ENCODE peak calls at places on chromosomes 4 and X, in seven cellular contexts. C, H, R, L, J, V and Y are unnamed samples.

GRCh38 chr4:147736458-147736857 is 4.6 kb downstream of the ARHGAP10 start:
- DNase-seq in C (no peak), H (no peak), R (no peak), L (no peak), J (no peak), V (no peak), Y (no peak)

GRCh38 chr4:95232358-95233156 is 316.2 kb downstream of the UNC5C start:
- DNase-seq in C (no peak), H (no peak), R (no peak), L (no peak), J (no peak), V (no peak), Y (no peak)

GRCh38 chr4:4693258-4693657 is 151.4 kb upstream of the STX18 start:
- DNase-seq in C (no peak), H (no peak), R (no peak), L (no peak), J (no peak), V (no peak), Y (no peak)

GRCh38 chrX:22666441-22666840 is 333.3 kb upstream of the DDX53 start:
- DNase-seq in C (no peak), H (peak), R (peak), L (no peak), J (no peak), V (no peak), Y (no peak)

GRCh38 chrX:74578137-74578536 is 36.3 kb downstream of the RLIM start:
- DNase-seq in C (no peak), H (no peak), R (no peak), L (no peak), J (no peak), V (no peak), Y (no peak)

GRCh38 chrX:133776072-133776471 is 209.3 kb downstream of the GPC3 start:
- DNase-seq in C (no peak), H (peak), R (peak), L (peak), J (peak), V (no peak), Y (peak)

GRCh38 chr4:74109116-74109791 is 10.3 kb upstream of the CXCL2 start:
- DNase-seq in C (no peak), H (peak), R (no peak), L (no peak), J (no peak), V (peak), Y (no peak)

GRCh38 chr4:17398805-17399204 is 113.1 kb downstream of the QDPR start:
- DNase-seq in C (no peak), H (no peak), R (no peak), L (no peak), J (no peak), V (no peak), Y (no peak)

GRCh38 chrX:125203737-125204578 is 115.7 kb upstream of the TEX13C start:
- DNase-seq in C (peak), H (peak), R (peak), L (peak), J (no peak), V (peak), Y (no peak)

GRCh38 chr4:38673109-38673978 is 9.3 kb downstream of the KLF3 start:
- DNase-seq in C (peak), H (peak), R (peak), L (no peak), J (no peak), V (no peak), Y (peak)

GRCh38 chrX:37454537-37455285 is 105.5 kb downstream of the PRRG1 start:
- DNase-seq in C (no peak), H (peak), R (no peak), L (no peak), J (no peak), V (no peak), Y (no peak)

GRCh38 chr4:71602271-71602890 is 181.5 kb downstream of the GC start:
- DNase-seq in C (no peak), H (no peak), R (no peak), L (no peak), J (no peak), V (no peak), Y (no peak)

GRCh38 chr4:36011381-36011780 is 232.9 kb downstream of the ARAP2 start:
- DNase-seq in C (no peak), H (no peak), R (no peak), L (no peak), J (no peak), V (no peak), Y (no peak)

GRCh38 chr4:80335226-80335553 is 340 bp upstream of the CFAP299 start:
- DNase-seq in C (no peak), H (no peak), R (no peak), L (no peak), J (no peak), V (no peak), Y (no peak)

GRCh38 chrX:46941341-46941740 is 29.1 kb downstream of the JADE3 start:
- DNase-seq in C (no peak), H (no peak), R (no peak), L (no peak), J (no peak), V (no peak), Y (no peak)

GRCh38 chr4:150769235-150769634 is 187.3 kb downstream of the MAB21L2 start:
- DNase-seq in C (no peak), H (peak), R (no peak), L (no peak), J (no peak), V (no peak), Y (no peak)

GRCh38 chr4:92344216-92344615 is 40.5 kb downstream of the GRID2 start:
- DNase-seq in C (no peak), H (no peak), R (no peak), L (no peak), J (no peak), V (no peak), Y (no peak)

GRCh38 chr4:77012726-77013125 is 63.1 kb downstream of the CCNI start:
- DNase-seq in C (no peak), H (no peak), R (peak), L (no peak), J (no peak), V (peak), Y (no peak)

GRCh38 chr4:181821039-181822004 is 421.9 kb upstream of the TENM3 start:
- DNase-seq in C (no peak), H (no peak), R (no peak), L (no peak), J (no peak), V (no peak), Y (no peak)

GRCh38 chrX:130834830-130835229 is 68.2 kb downstream of the ENOX2 start:
- DNase-seq in C (no peak), H (no peak), R (no peak), L (no peak), J (no peak), V (no peak), Y (no peak)

GRCh38 chr4:14887842-14888433 is 114.3 kb upstream of the CPEB2 start:
- DNase-seq in C (no peak), H (no peak), R (no peak), L (no peak), J (no peak), V (no peak), Y (no peak)

DNA sequence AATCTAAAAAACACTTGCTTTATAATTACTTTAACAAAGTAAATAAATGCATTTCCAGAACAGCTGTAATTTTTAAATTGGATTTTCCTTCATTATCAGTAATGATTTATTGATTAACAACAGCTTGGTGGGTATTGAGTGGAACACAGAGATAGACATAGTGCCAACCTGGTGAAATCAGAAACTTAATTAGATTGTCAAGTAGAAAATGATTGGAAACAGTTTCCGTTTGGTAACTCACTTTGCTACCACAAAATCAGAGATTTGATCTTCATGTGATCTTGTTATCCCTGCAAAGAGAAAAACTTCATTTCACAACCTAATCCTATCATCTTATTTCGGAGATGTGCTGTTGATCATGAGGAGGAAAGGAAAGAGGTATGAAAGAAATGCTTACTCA is 70.8 kb downstream of the CAPN6 start:
- DNase-seq in C (no peak), H (no peak), R (no peak), L (no peak), J (no peak), V (no peak), Y (no peak)
- H3K27ac ChIP-seq in C (no peak), H (no peak), R (no peak), L (no peak), J (no peak), V (no peak), Y (no peak)

DNA sequence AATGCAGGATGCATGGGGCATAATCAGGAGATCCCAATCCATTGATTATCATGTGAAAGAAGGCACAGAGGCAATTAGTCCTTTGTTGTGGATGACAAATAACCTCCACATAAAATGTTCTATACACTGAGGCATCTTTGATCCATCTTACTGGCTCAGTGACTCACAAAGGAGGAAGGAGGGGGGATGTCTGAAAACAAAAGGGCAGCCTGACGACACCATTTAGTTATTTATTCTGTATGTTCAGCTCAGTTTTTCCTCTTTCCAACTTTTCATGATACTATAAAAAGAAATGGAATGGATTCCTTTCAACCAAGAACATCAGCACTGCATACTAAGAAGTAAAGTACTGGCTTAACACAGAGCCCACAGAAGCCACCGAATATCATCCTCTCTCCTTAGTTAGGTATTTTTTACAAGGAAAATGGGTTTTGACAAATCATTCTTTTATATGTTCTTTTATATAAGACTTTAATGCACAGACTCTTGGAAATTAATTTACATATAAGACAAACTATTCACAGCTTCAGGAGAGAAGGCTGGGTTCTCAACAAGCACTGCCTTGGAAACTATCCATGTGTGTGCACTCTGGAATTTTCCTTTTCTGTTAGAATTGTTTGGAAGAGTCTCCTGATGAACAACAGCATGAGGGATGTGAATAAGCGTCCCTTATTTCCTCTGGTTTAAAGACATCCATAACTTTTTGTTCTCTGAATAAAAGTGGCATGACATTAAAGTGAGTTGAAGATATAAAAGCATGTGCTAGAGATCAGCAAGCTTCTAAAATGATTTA is 135.6 kb downstream of the TSPAN5 start:
- DNase-seq in C (no peak), H (peak), R (no peak), L (no peak), J (no peak), V (no peak), Y (no peak)
- H3K4me3 ChIP-seq in C (no peak), H (no peak), R (no peak), L (no peak), J (no peak), V (no peak), Y (no peak)

GRCh38 chrX:123713434-123713833 is 19.4 kb downstream of the THOC2 start:
- DNase-seq in C (no peak), H (no peak), R (no peak), L (no peak), J (no peak), V (no peak), Y (no peak)
- H3K27ac ChIP-seq in C (no peak), H (peak), R (no peak), L (no peak), J (no peak), V (no peak), Y (no peak)

DNA sequence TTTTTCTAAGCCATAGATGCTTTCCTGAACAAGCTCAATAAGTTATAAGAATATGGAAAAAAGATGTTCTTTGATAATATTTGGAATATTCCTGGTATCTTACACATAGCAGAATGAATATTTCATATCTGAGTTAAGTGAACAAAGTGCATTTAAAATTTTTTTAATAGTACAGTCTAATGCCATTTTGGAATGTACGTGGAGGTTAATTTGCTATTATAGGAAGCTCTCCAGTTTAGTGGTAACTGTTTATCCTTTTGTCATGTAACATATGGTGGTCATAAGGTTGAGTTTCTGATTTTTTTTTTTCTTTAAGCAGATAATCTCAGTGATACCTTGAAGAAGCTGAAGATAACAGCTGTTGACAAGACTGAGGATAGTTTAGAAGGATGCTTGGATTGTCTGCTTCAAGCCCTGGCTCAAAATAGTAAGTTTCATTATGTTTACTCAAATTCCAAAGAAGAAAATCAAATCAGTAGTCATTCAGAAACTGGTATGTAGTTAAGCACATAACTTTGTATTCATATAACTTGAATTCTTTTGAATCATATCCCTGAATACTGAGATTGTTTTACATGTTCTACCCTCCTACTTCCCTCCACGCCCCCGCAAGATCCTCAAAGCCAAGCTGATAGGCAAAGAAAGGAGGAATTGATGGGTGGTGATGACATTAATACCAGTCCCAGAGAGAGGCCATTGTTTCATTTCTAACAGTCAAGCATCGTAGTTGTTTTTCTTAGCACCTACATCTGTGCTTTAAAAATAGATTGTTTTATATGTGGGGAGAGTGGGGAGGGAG is 32.1 kb downstream of the RAP1GDS1 start:
- DNase-seq in C (no peak), H (no peak), R (peak), L (no peak), J (no peak), V (no peak), Y (no peak)
- H3K4me3 ChIP-seq in C (no peak), H (no peak), R (no peak), L (no peak), J (no peak), V (no peak), Y (no peak)

GRCh38 chr4:52862605-52863236 is 604 bp downstream of the RASL11B start:
- DNase-seq in C (no peak), H (no peak), R (no peak), L (no peak), J (no peak), V (no peak), Y (no peak)
- H3K27ac ChIP-seq in C (peak), H (no peak), R (peak), L (no peak), J (peak), V (peak), Y (no peak)